ENCODE peak calls at places on chromosomes 11 and 22, in six cellular contexts. D is DND-41, O is breast epithelium, W is GM23338, E is A549, U is mesendoderm. K is an unnamed sample.

GRCh38 chr22:37442537-37442936 is 15.3 kb upstream of the ELFN2 start:
- DNase-seq in D (no peak), O (no peak), W (no peak), E (peak; percentile 49), U (no peak), K (no peak)

GRCh38 chr11:70430122-70430521 is 31.8 kb downstream of the CTTN start:
- DNase-seq in D (no peak), O (no peak), W (no peak), E (no peak), U (no peak), K (no peak)

GRCh38 chr11:34192481-34193401 is 87.3 kb downstream of the NAT10 start:
- DNase-seq in D (no peak), O (peak; percentile 48), W (no peak), E (peak; percentile 52), U (peak; percentile 47), K (no peak)

GRCh38 chr11:35260342-35260985 is 121.5 kb downstream of the CD44 start:
- DNase-seq in D (no peak), O (no peak), W (no peak), E (peak; percentile 69), U (no peak), K (no peak)

GRCh38 chr22:45731798-45732495 is 60.3 kb downstream of the ATXN10 start:
- DNase-seq in D (no peak), O (no peak), W (peak; percentile 49), E (peak; percentile 53), U (peak; percentile 38), K (no peak)

GRCh38 chr22:43101306-43101705 is 9.2 kb upstream of the BIK start:
- DNase-seq in D (no peak), O (no peak), W (no peak), E (no peak), U (no peak), K (no peak)

GRCh38 chr11:58788355-58789023 is 56.0 kb downstream of the GLYATL2 start:
- DNase-seq in D (peak; percentile 30), O (no peak), W (peak; percentile 81), E (peak; percentile 42), U (peak; percentile 64), K (peak; percentile 16)

GRCh38 chr11:64638017-64638664 is 47.1 kb downstream of the SLC22A12 start:
- DNase-seq in D (no peak), O (no peak), W (peak; percentile 61), E (no peak), U (peak; percentile 56), K (no peak)

GRCh38 chr11:106152013-106152412 is 74.6 kb downstream of the AASDHPPT start:
- DNase-seq in D (no peak), O (no peak), W (peak; percentile 51), E (no peak), U (peak; percentile 59), K (no peak)

GRCh38 chr11:34105957-34106504 is 602 bp downstream of the NAT10 start:
- DNase-seq in D (no peak), O (no peak), W (no peak), E (no peak), U (peak; percentile 16), K (no peak)

GRCh38 chr22:33493476-33494205 is 426.6 kb downstream of the LARGE1 start:
- DNase-seq in D (no peak), O (no peak), W (no peak), E (no peak), U (no peak), K (no peak)

GRCh38 chr22:25514436-25514835 is 50.0 kb upstream of the GRK3 start:
- DNase-seq in D (no peak), O (no peak), W (peak; percentile 83), E (peak; percentile 42), U (peak; percentile 69), K (no peak)

GRCh38 chr22:46436595-46437163 is 100.7 kb downstream of the CELSR1 start:
- DNase-seq in D (no peak), O (no peak), W (no peak), E (no peak), U (no peak), K (no peak)

GRCh38 chr22:47193606-47194316 is 431.3 kb downstream of the TBC1D22A start:
- DNase-seq in D (no peak), O (no peak), W (no peak), E (no peak), U (no peak), K (no peak)

GRCh38 chr11:1531418-1531817 is 40.7 kb downstream of the DUSP8 start:
- DNase-seq in D (no peak), O (no peak), W (no peak), E (no peak), U (no peak), K (no peak)

GRCh38 chr11:87081358-87081757 is 43.6 kb downstream of the TMEM135 start:
- DNase-seq in D (no peak), O (no peak), W (no peak), E (no peak), U (no peak), K (no peak)

GRCh38 chr11:42077794-42078193 is 618.3 kb upstream of the LRRC4C start:
- DNase-seq in D (no peak), O (no peak), W (no peak), E (no peak), U (no peak), K (no peak)

GRCh38 chr11:88174627-88175003 is 628 bp downstream of the RAB38 start:
- DNase-seq in D (no peak), O (peak; percentile 58), W (peak; percentile 56), E (peak; percentile 24), U (peak; percentile 51), K (no peak)

GRCh38 chr22:36360871-36361383 is 26.8 kb downstream of the MYH9 start:
- DNase-seq in D (no peak), O (no peak), W (peak; percentile 56), E (no peak), U (peak; percentile 83), K (no peak)
- H3K4me1 ChIP-seq in D (peaks cover 4% of the 10 kb centered on the region), O (peaks cover 48% of the 10 kb centered on the region), W (peaks cover 87% of the 10 kb centered on the region), E (peaks cover 99% of the 10 kb centered on the region), U (peaks cover 21% of the 10 kb centered on the region), K (peaks cover 15% of the 10 kb centered on the region)

DNA sequence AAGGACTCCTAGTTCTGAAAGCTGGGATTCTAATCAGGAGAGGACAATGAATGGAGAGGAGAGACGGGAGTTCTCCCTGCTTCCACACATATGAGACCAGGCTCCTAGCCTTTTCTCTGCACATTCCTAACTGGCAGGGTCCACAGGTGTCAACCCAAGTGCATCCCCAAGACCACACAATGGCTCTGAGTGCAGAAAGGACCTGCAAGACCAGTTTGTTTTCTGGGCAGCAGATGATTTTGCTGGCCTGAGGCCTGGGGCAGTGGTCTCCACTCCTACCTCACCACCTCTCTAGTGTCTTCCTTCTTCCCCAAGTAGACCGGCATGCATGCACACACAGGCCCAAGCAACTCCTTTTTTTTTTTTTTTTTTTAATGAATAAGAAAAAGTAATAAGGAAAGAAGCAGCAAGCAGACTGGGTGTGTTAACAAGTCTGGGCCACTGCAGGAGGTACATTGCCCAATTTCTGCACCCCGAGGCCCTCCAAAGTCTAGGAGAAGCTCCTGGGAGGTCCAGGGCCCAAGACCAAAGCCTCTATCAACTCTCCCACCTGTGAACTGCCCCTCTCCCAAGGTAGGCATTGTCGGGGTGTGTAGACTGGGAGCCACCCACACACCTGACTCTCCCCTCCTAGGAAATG is 1.2 kb upstream of the TSKU start:
- DNase-seq in D (no peak), O (peak; percentile 69), W (no peak), E (no peak), U (no peak), K (no peak)
- H3K27ac ChIP-seq in D (peak overlapping the region; percentile 81), O (peak overlapping the region; percentile 93), W (peak overlapping the region; percentile 96), E (peak overlapping the region; percentile 98), U (peak overlapping the region; percentile 79), K (no peak overlapping the region)

DNA sequence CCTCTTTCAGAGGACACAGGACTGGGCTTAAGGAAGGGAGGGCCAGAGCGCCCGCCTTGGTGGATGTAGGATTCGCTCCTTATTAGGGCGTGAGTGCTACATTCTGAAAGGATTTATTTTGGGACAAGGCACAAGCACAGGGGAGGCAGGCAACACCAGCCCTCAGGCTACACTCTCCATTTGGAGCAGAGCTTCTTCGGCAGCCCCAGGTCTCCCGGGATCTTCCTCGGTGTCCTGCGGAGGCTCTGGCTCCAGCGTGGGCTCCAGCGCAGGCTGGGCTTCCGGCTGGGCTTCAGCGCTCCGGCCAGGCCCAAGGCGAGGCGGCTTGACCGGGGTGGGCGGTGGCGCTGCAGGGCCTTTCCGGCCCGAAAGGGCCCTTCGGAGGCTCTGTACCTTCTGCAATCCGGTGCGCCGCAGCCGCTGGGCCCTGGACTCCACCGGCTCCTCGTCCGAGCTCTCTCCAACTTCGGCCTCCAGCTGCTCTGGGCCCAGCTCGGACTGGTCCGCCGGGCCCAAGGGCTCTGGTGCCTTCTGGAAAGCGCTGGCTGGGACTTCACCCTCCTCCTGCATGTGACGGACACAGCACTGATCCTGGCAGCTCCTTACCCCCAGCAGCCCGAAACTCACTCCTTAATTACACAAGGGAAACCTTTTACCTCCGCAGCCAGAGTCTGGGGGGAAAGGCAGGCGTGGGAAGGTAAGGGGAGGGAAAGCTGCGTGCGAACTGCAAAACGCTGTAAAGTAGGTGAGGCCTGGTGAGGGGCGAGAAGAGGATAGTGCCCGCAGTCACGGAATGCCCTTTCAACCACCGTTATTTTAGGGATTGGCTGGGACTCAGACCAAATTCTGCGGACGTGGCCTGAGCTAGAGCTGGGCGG is 1.1 kb downstream of the CAVIN3 start:
- DNase-seq in D (no peak), O (peak; percentile 64), W (peak; percentile 66), E (peak; percentile 6), U (peak; percentile 78), K (no peak)
- H3K4me3 ChIP-seq in D (no peak overlapping the region), O (peak overlapping the region; percentile 71), W (peak overlapping the region; percentile 74), E (peak overlapping the region; percentile 54), U (peak overlapping the region; percentile 67), K (peak overlapping the region; percentile 24)

GRCh38 chr11:130180491-130180890 is 20.9 kb downstream of the ST14 start:
- DNase-seq in D (no peak), O (no peak), W (no peak), E (no peak), U (no peak), K (no peak)

GRCh38 chr11:130178992-130179391 is 19.4 kb downstream of the ST14 start:
- DNase-seq in D (no peak), O (peak; percentile 37), W (no peak), E (no peak), U (no peak), K (no peak)

GRCh38 chr11:130178441-130178971 is 18.9 kb downstream of the ST14 start:
- DNase-seq in D (no peak), O (peak; percentile 37), W (no peak), E (no peak), U (no peak), K (no peak)

GRCh38 chr11:130180896-130181294 is 21.3 kb downstream of the ST14 start:
- DNase-seq in D (no peak), O (no peak), W (no peak), E (no peak), U (no peak), K (no peak)

DNA sequence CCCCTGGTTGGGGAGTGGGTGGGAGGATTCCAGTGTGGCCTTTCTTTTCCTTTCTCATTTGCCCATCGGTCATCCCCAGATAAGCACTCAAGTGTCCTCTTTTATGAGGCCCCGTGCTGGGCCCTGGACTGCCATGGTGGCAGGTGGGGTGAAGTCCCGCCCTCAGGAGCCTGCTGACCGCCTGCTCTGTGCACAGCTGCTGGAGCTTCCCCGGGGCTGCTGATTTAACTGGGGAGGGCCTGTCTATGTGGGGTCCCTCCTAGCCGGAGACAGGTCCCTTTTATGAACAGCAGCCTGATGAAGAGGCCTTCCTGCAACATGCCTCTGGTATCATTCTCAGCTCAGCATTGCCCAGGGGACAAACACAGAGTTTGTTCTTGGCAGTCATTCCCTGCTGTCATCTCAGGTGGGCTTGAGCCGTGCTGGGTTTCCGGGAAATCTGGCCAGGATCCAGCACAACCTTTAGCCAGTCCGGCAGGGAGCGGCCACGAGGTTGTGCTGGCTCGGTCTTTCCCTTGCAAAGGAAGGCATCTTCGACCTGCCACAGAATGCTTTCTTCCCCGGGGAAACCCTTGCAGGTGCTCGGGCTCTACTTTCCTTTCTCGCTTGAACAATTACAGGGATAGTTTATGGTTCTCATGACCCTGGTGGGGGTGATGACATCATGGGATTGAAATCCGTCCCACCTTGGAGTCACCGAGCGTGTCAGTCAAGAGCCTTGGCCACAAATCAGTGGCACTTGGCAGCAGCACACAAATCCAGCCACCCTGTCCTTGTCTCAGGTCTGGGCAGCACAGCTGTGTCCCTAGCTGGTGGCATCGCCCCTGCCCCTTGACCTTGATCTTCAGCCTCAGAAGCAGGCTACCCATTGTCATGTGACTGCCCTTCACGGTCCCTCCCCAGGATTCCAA is 20.1 kb downstream of the ST14 start:
- DNase-seq in D (no peak), O (no peak), W (no peak), E (no peak), U (no peak), K (no peak)
- H3K4me1 ChIP-seq in D (no peaks in the 10 kb centered on the region), O (no peaks in the 10 kb centered on the region), W (no peaks in the 10 kb centered on the region), E (peaks cover 21% of the 10 kb centered on the region), U (no peaks in the 10 kb centered on the region), K (no peaks in the 10 kb centered on the region)